ENCODE peak calls at places on chromosomes 5 and 9, in five cellular contexts. I, Z, B, V and P are unnamed samples. For H3K9me3 and H3K4me1, the result is how much of the 10 kb centered on the place peaks cover.

GRCh38 chr5:137610598-137610997 is 111.5 kb upstream of the SPOCK1 start:
- DNase-seq in I (no peak), Z (no peak), B (no peak), V (no peak), P (no peak)

GRCh38 chr5:35687961-35688360 is 70.3 kb downstream of the SPEF2 start:
- DNase-seq in I (no peak), V (no peak), B (no peak), Z (no peak), P (no peak)

GRCh38 chr9:117290809-117291208 is 124.0 kb downstream of the ASTN2 start:
- DNase-seq in B (no peak), V (no peak), I (no peak), Z (no peak), P (no peak)

GRCh38 chr9:8764041-8764440 is 964.5 kb upstream of the DMAC1 start:
- DNase-seq in I (no peak), V (no peak), Z (no peak), B (no peak), P (no peak)

GRCh38 chr9:107940622-107941021 is 451.1 kb upstream of the KLF4 start:
- DNase-seq in V (no peak), Z (no peak), I (no peak), B (no peak), P (no peak)

GRCh38 chr5:134006119-134006514 is 1.3 kb upstream of the VDAC1 start:
- DNase-seq in B (no peak), Z (no peak), I (peak), V (no peak), P (no peak)

GRCh38 chr5:141992349-141992963 is 20.4 kb downstream of the GNPDA1 start:
- DNase-seq in I (peak), B (peak), Z (no peak), V (peak), P (peak)

GRCh38 chr9:134566936-134567335 is 74.7 kb upstream of the COL5A1 start:
- DNase-seq in V (no peak), B (no peak), Z (no peak), I (no peak), P (no peak)

GRCh38 chr5:74442466-74442865 is 198.1 kb downstream of the ENC1 start:
- DNase-seq in B (no peak), Z (no peak), V (no peak), I (no peak), P (no peak)

GRCh38 chr9:26746357-26747072 is 146.1 kb downstream of the CAAP1 start:
- DNase-seq in B (no peak), I (no peak), Z (peak), V (no peak), P (peak)

GRCh38 chr5:170534177-170534576 is 30.4 kb downstream of the KCNIP1 start:
- DNase-seq in Z (no peak), I (no peak), B (no peak), V (no peak), P (no peak)

GRCh38 chr9:137241490-137242328 is 622 bp downstream of the TUBB4B start:
- DNase-seq in B (peak), I (peak), V (peak), Z (no peak), P (peak)

GRCh38 chr9:133914483-133915342 is 77.4 kb downstream of the VAV2 start:
- DNase-seq in B (peak), Z (no peak), I (no peak), V (no peak), P (no peak)

GRCh38 chr5:31213676-31214638 is 20.5 kb downstream of the CDH6 start:
- DNase-seq in Z (no peak), I (no peak), V (no peak), B (no peak), P (no peak)

GRCh38 chr5:172235132-172235780 is 41.3 kb downstream of the EFCAB9 start:
- DNase-seq in I (no peak), B (no peak), Z (peak), V (no peak), P (peak)

GRCh38 chr9:98185021-98185567 is 7.3 kb downstream of the CORO2A start:
- DNase-seq in Z (no peak), I (no peak), B (no peak), V (no peak), P (no peak)

GRCh38 chr5:143315929-143316328 is 87.6 kb downstream of the NR3C1 start:
- DNase-seq in V (no peak), Z (no peak), B (no peak), I (no peak), P (no peak)

GRCh38 chr5:22938373-22938772 is 85.2 kb upstream of the CDH12 start:
- DNase-seq in V (no peak), Z (no peak), I (no peak), B (no peak), P (no peak)

GRCh38 chr5:142544946-142545652 is 140.8 kb downstream of the FGF1 start:
- DNase-seq in V (no peak), Z (no peak), I (no peak), B (no peak), P (peak)

GRCh38 chr9:123073991-123074422 is 40.5 kb downstream of the GPR21 start:
- DNase-seq in I (no peak), B (no peak), Z (no peak), V (no peak), P (peak)

GRCh38 chr9:72597181-72597517 is 75.7 kb downstream of the TMC1 start:
- DNase-seq in Z (no peak), V (no peak), I (no peak), B (no peak), P (no peak)

GRCh38 chr5:1826235-1826980 is 25.2 kb downstream of the NDUFS6 start:
- DNase-seq in B (no peak), I (no peak), Z (no peak), V (no peak), P (no peak)

GRCh38 chr9:93061791-93062299 is 3.3 kb downstream of the SUSD3 start:
- DNase-seq in I (peak), V (peak), Z (peak), B (peak), P (no peak)

GRCh38 chr5:64612349-64612961 is 77.8 kb upstream of the SHISAL2B start:
- DNase-seq in I (peak), B (peak), V (no peak), Z (no peak), P (peak)

GRCh38 chr5:57676228-57677098 is 193.9 kb upstream of the ACTBL2 start:
- DNase-seq in B (no peak), V (no peak), I (no peak), Z (no peak), P (peak)

GRCh38 chr5:14032944-14033343 is 88.5 kb upstream of the DNAH5 start:
- DNase-seq in I (no peak), B (no peak), V (no peak), Z (no peak), P (peak)

GRCh38 chr9:122325124-122325523 is 45.7 kb upstream of the PTGS1 start:
- DNase-seq in B (no peak), V (no peak), Z (no peak), I (no peak), P (peak)

GRCh38 chr5:10591946-10592345 is 28.1 kb downstream of the ANKRD33B start:
- DNase-seq in I (no peak), V (no peak), B (no peak), Z (no peak), P (no peak)

GRCh38 chr5:151757233-151758140 is 944 bp downstream of the ATOX1 start:
- DNase-seq in I (no peak), B (no peak), Z (no peak), V (no peak), P (no peak)

GRCh38 chr9:106913276-106913675 is 50.3 kb downstream of the ZNF462 start:
- DNase-seq in I (no peak), V (no peak), B (no peak), Z (no peak), P (no peak)

GRCh38 chr5:68894673-68895072 is 199.1 kb upstream of the SLC30A5 start:
- DNase-seq in Z (no peak), B (no peak), I (no peak), V (no peak), P (peak)

GRCh38 chr9:22210262-22210661 is 201.2 kb upstream of the CDKN2B start:
- DNase-seq in B (no peak), Z (no peak), V (no peak), I (no peak), P (no peak)

GRCh38 chr5:61496406-61497307 is 164.6 kb downstream of the ZSWIM6 start:
- DNase-seq in Z (no peak), I (no peak), B (no peak), V (no peak), P (no peak)

GRCh38 chr5:165086424-165086823 is 1581.0 kb downstream of the MAT2B start:
- DNase-seq in V (no peak), Z (no peak), B (no peak), I (no peak), P (no peak)
- H3K9me3 ChIP-seq in V (under half), Z (under half), B (under half), I (under half), P (under half)

DNA sequence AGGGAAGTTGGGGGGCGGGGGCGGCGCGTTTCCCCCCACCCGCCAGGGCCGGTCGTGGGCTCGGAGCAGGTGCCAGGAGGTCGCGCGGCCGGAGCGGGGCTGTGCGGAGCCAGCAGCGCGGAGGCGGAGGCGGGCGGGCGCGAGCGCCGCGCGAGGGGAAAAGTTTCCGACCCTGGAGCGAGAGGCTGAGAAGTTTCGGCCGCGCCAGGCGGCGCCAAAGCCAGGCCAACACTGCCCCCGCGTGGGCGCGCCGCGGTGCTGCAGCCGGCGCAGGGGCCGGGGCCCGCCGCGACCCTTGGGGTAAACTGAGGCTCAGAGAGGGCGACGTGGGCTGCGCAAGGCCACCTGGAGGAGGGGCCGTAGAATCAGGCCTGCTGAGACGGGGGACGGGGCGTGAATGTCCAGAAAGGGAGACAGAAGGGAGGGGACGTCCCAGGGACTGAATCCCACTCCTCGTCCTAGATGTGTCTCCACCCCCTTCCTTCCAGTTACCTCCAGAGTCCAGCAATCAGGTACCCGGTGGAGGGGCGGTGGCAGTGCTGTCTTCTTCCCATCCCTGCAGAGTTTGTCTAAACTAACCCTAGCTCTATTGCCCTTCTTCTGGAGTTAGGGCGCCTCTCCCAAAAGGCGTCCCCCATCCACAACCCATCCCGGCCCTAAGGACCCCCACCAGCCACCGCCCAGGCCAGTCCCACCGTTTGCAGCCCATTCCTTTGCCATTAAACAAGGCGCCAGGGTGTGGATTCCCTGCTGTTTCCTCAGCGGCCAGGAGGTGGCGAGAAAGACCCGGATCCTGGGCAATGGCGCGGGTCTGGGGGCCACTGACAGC is 10.2 kb downstream of the C9orf50 start:
- DNase-seq in I (peak), V (peak), B (peak), Z (no peak), P (peak)
- H3K4me3 ChIP-seq in I (peak), V (peak), B (peak), Z (peak), P (peak)

GRCh38 chr5:114152656-114153360 is 209.1 kb upstream of the KCNN2 start:
- DNase-seq in V (no peak), I (no peak), Z (no peak), B (no peak), P (no peak)
- H3K4me1 ChIP-seq in V (under half), I (under half), Z (under half), B (under half), P (under half)

GRCh38 chr9:103913899-103914298 is 180.2 kb upstream of the SMC2 start:
- DNase-seq in B (no peak), V (no peak), I (no peak), Z (no peak), P (no peak)
- H3K9me3 ChIP-seq in B (under half), V (under half), I (under half), Z (under half), P (under half)